ENCODE peak calls at places on chromosomes 16 and 17, in six cellular contexts. D is PC-3, H is GM23338, W is neural progenitor cell, P is MM.1S, J is SK-N-SH. G is an unnamed sample. For H3F3A, the result is how much of the 10 kb centered on the place peaks cover.

GRCh38 chr16:3654249-3654991 is at the start of gene DNASE1:
- DNase-seq in H (peak), J (peak), P (peak), W (peak), D (peak), G (peak)

GRCh38 chr16:57266531-57267268 is 17.8 kb downstream of the PLLP start:
- DNase-seq in J (peak), H (no peak), W (no peak), D (no peak), P (no peak), G (no peak)

GRCh38 chr16:15518412-15519351 is 84.3 kb downstream of the BMERB1 start:
- DNase-seq in H (no peak), D (peak), J (no peak), W (no peak), P (no peak), G (peak)

GRCh38 chr16:84303023-84303422 is 8.3 kb downstream of the WFDC1 start:
- DNase-seq in H (no peak), J (no peak), W (no peak), D (no peak), P (no peak), G (no peak)

GRCh38 chr17:61466246-61466645 is 14.0 kb downstream of the TBX4 start:
- DNase-seq in P (no peak), D (no peak), J (no peak), W (no peak), H (no peak), G (no peak)

GRCh38 chr16:57284206-57284951 is at the start of gene PLLP:
- DNase-seq in P (no peak), W (peak), D (peak), H (peak), J (peak), G (peak)

GRCh38 chr16:1870365-1871082 is 1.4 kb downstream of the MEIOB start:
- DNase-seq in J (no peak), D (peak), W (no peak), P (no peak), H (no peak), G (peak)

GRCh38 chr16:8417145-8417544 is 173.2 kb downstream of the TMEM114 start:
- DNase-seq in W (no peak), H (no peak), D (no peak), J (no peak), P (no peak), G (no peak)

GRCh38 chr17:73031472-73031871 is 61.0 kb downstream of the SLC39A11 start:
- DNase-seq in H (no peak), J (no peak), D (no peak), W (no peak), P (no peak), G (no peak)

GRCh38 chr16:48180868-48181480 is 25.2 kb upstream of the ABCC12 start:
- DNase-seq in P (no peak), H (no peak), D (no peak), J (no peak), W (no peak), G (no peak)

GRCh38 chr17:34511931-34512330 is 67.5 kb upstream of the TMEM132E start:
- DNase-seq in D (no peak), W (no peak), J (no peak), H (no peak), P (no peak), G (no peak)

GRCh38 chr17:81466564-81467472 is 45.8 kb downstream of the ACTG1 start:
- DNase-seq in D (no peak), J (no peak), H (no peak), W (no peak), P (no peak), G (no peak)
- TF ChIP-seq EZH2phosphoT487 in D (no peak), J (no peak), H (no peak), W (no peak), P (no peak), G (no peak)

DNA sequence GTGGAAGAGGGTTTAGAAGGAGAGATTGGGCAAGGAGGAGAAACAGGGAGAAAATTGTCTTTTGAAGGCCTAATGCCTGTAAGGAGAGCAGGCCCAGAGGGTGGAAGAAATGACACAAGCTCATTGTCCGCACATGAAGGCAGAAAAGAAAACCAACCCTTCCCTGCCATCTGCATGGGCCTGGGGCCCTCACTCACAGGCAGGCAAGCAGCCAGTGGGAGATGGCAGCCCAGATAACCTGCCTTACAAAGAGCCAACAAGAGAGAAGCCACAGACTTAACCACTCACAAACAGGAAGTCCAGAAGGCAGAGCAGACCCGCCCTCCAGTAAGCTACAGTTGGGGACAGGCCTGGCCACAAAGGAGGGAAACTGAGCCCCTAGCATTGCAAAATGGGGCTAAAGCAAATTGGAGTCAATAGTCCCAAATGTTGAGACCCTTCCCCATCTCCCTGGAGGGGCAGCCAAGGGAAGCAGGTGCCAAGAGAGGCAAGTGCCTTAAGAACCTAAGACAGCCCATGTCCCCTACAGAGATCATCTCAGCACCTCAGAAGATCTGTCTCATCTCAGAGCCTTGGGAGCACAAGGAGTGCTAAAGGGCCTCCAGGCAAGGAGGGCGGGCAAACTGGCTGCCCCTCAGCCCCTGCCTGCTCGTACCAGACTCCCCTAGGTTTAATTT is 7.3 kb upstream of the TSPOAP1 start:
- DNase-seq in H (no peak), P (peak), J (peak), D (peak), W (no peak), G (no peak)
- H3F3A ChIP-seq in H (under half), P (half or more), J (under half), D (under half), W (under half), G (under half)

GRCh38 chr16:660459-661183 is 7.3 kb upstream of the RHOT2 start:
- DNase-seq in D (peak), W (peak), J (peak), P (peak), H (peak), G (peak)
- TF ChIP-seq EZH2phosphoT487 in D (no peak), W (no peak), J (no peak), P (no peak), H (no peak), G (no peak)

DNA sequence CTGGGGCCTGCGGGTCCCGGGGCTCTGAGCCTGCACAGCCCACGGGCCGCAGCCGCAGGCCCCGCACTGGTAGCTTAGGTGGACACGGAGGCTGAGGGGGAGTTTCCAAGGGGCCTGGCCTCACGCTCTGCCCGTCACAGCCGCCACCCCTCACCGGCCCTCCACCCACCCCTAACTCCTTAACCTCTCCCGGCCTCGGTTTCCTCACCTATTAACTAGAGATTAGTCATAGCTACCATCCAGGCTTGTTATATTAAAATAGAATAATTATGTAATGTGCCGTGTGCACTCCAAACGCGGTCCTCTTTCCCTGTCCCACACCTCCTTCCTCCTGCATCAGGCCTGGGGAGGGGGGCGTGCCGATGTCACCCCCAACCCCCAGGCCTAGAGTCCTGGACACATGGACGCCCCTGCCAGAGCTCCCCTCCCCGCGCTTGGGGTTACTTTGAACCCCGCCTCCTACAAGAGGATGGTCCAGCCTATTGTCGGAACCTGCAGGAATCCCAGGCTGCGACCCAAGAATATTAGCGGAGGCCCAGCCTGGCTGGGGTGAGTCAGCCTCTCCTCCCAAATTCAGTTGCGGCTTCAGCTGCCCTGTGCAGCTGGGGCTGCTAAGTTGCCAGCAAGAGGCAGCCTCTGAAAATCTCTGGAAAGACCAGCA is 17.3 kb downstream of the SOCS3 start:
- DNase-seq in W (no peak), P (no peak), J (peak), D (peak), H (peak), G (peak)
- H3F3A ChIP-seq in W (under half), P (under half), J (under half), D (under half), H (under half), G (under half)

GRCh38 chr16:77409311-77409710 is 25.5 kb downstream of the ADAMTS18 start:
- DNase-seq in J (peak), D (no peak), H (no peak), W (no peak), P (no peak), G (no peak)

GRCh38 chr16:77404823-77405222 is 30.0 kb downstream of the ADAMTS18 start:
- DNase-seq in J (no peak), W (peak), D (no peak), H (no peak), P (no peak), G (no peak)

GRCh38 chr16:77408607-77409006 is 26.2 kb downstream of the ADAMTS18 start:
- DNase-seq in H (no peak), P (peak), D (no peak), J (no peak), W (no peak), G (no peak)

GRCh38 chr16:77403732-77404131 is 31.1 kb downstream of the ADAMTS18 start:
- DNase-seq in P (no peak), W (no peak), D (no peak), H (peak), J (no peak), G (no peak)

GRCh38 chr16:77406680-77407079 is 28.2 kb downstream of the ADAMTS18 start:
- DNase-seq in P (no peak), W (no peak), J (no peak), H (peak), D (peak), G (peak)
- TF ChIP-seq EZH2phosphoT487 in P (no peak), W (no peak), J (no peak), H (no peak), D (no peak), G (no peak)

DNA sequence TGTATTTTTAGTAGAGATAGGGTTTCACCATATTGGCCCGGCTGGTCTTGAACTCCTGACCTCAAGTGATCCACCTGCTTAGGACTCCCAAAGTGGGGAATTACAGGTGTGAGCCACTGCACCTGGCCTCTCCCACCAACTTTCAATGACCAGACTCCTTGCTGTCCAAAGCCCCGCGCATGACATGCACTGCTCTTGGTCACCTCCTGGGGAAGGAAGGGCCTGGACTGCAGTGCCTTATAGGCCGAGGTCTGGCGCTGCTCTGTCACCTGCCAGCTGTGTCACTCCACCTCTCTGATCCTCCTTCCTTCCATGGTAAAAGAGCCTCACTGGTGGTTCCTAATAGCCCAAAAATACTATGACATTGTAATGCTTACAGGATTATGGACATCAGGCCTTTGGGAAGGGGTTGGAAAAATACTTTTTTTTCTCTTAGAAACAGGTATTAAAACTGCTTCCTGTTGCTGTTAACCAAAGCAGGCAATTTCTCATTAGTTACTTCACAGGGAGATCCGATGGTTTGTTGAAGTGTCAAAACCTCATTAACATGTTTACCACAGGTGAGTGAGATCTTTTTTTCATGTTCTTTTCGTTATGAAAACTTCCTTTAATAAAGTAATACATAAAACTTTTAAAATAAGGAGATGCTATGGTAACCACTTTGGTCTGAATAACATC is 35.4 kb downstream of the GRB7 start:
- DNase-seq in H (no peak), P (no peak), W (no peak), D (no peak), J (no peak), G (no peak)
- H3F3A ChIP-seq in H (under half), P (half or more), W (under half), D (under half), J (under half), G (under half)

GRCh38 chr17:46057366-46057765 is 58.3 kb downstream of the STH start:
- DNase-seq in H (no peak), J (no peak), W (no peak), P (no peak), D (peak), G (no peak)
- TF ChIP-seq EZH2phosphoT487 in H (no peak), J (no peak), W (no peak), P (no peak), D (no peak), G (no peak)

DNA sequence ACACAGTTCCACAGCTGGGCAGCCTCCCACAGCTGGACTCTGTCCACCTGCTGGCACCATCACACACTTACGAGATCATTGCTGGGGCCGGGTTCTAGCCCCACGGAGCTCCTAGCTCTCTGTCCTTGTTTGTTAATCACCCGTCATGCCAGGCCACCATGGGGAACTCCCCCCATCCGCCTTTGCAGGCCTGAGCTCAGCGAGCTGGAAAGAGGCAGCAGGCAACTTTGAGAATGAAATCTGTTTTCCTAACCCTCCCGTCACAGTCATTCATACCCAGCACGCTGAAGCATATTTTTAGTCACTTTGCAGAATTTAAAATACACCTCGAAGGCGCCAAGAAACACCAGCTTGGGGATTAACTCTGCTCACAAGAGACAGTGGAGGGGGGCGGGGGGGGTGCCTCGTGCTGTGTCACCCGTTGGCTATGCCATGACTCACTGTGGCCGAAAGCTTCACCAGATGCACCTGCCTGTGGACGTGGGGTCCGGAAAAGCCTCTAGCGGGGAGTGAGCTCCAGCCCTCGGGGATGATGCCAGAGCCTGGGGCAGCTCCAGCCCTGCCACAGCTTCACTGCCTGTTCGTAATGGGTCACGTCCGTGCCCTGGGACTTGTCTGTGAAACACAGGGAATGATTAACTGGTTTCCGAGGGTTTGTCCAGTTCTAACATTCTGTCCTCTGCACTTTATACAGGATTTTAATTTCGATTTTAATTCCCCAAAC is 1.4 kb upstream of the SPNS2 start:
- DNase-seq in W (no peak), H (no peak), P (peak), D (peak), J (no peak), G (peak)
- H3F3A ChIP-seq in W (under half), H (under half), P (under half), D (under half), J (under half), G (under half)

DNA sequence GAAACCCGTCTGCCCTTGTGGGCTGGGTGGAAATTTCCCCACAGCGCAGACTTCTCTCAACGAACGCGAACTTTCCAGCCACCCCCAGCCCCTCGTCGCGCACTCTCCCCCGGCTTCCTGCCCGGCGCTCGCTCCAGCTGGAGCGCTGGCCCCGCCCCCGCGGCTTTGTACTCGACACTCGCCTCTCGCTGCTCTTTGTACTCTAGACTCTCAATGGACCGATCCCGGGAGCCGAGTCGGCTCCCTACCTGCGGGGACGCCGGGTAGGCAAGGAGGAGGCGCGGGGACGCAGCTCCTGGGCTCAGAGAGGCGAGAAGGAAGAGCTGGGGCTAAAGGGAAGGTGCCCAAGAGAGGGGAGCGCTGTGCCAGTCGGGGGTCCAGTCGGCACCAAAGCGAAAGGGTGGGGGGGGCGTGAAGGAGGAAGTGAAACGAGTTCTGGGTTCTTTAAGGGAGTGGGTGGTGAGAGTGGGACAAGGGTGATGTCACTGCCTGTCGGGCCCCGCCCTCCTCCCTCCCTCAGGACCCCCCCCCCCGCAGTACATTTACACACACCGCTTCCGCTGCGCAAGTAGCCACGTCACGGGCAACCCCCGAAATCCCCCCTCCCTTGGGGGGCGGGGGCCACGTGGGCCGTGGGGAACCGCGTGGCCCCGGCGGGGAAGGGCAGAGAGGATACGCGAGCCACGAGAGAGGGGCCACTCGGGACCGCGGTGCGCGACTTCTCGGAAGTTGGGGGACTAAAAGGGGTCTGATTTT is 9.7 kb downstream of the KDM6B start:
- DNase-seq in P (peak), H (peak), J (peak), D (peak), W (peak), G (peak)
- TF ChIP-seq EZH2phosphoT487 in P (no peak), H (no peak), J (no peak), D (no peak), W (no peak), G (no peak)